ENCODE peak calls at places on chromosomes 2 and 18, in nine cellular contexts. One of them, this sample, is unnamed.

GRCh38 chr2:38492042-38492615 is 110.6 kb downstream of the HNRNPLL start:
- DNase-seq in cardiac fibroblast: no peak
- DNase-seq in DND-41: no peak
- DNase-seq in IMR-90: no peak
- DNase-seq in A549: no peak
- DNase-seq in Calu3: no peak
- DNase-seq in GM10248: no peak
- DNase-seq in AG04450: no peak
- DNase-seq in AG10803: no peak
- DNase-seq in this sample: no peak

GRCh38 chr2:65053199-65053598 is 3.0 kb upstream of the CEP68 start:
- DNase-seq in IMR-90: no peak
- DNase-seq in AG10803: no peak
- DNase-seq in Calu3: no peak
- DNase-seq in cardiac fibroblast: no peak
- DNase-seq in A549: no peak
- DNase-seq in AG04450: no peak
- DNase-seq in DND-41: peak
- DNase-seq in GM10248: peak
- DNase-seq in this sample: no peak

GRCh38 chr2:2294183-2294675 is 36.8 kb downstream of the MYT1L start:
- DNase-seq in DND-41: no peak
- DNase-seq in AG04450: no peak
- DNase-seq in A549: no peak
- DNase-seq in AG10803: peak
- DNase-seq in Calu3: no peak
- DNase-seq in cardiac fibroblast: no peak
- DNase-seq in IMR-90: no peak
- DNase-seq in GM10248: no peak
- DNase-seq in this sample: no peak

GRCh38 chr18:49139726-49140125 is 189.0 kb upstream of the SMAD7 start:
- DNase-seq in A549: no peak
- DNase-seq in DND-41: no peak
- DNase-seq in GM10248: no peak
- DNase-seq in IMR-90: no peak
- DNase-seq in cardiac fibroblast: no peak
- DNase-seq in Calu3: no peak
- DNase-seq in AG10803: no peak
- DNase-seq in AG04450: no peak
- DNase-seq in this sample: no peak

GRCh38 chr2:1607971-1608688 is 136.2 kb downstream of the PXDN start:
- DNase-seq in cardiac fibroblast: peak
- DNase-seq in GM10248: no peak
- DNase-seq in Calu3: no peak
- DNase-seq in IMR-90: peak
- DNase-seq in DND-41: no peak
- DNase-seq in A549: no peak
- DNase-seq in AG10803: no peak
- DNase-seq in AG04450: no peak
- DNase-seq in this sample: no peak

GRCh38 chr2:237858294-237859081 is 935 bp upstream of the RAMP1 start:
- DNase-seq in GM10248: peak
- DNase-seq in AG04450: peak
- DNase-seq in DND-41: peak
- DNase-seq in A549: peak
- DNase-seq in AG10803: peak
- DNase-seq in IMR-90: peak
- DNase-seq in Calu3: peak
- DNase-seq in cardiac fibroblast: peak
- DNase-seq in this sample: peak

GRCh38 chr2:223297788-223298187 is 245.8 kb downstream of the KCNE4 start:
- DNase-seq in DND-41: no peak
- DNase-seq in GM10248: no peak
- DNase-seq in cardiac fibroblast: no peak
- DNase-seq in A549: no peak
- DNase-seq in AG10803: peak
- DNase-seq in IMR-90: no peak
- DNase-seq in AG04450: no peak
- DNase-seq in Calu3: no peak
- DNase-seq in this sample: no peak

GRCh38 chr2:37775908-37776250 is 104.4 kb upstream of the CDC42EP3 start:
- DNase-seq in DND-41: no peak
- DNase-seq in GM10248: no peak
- DNase-seq in Calu3: no peak
- DNase-seq in A549: no peak
- DNase-seq in AG04450: no peak
- DNase-seq in IMR-90: peak
- DNase-seq in AG10803: peak
- DNase-seq in cardiac fibroblast: peak
- DNase-seq in this sample: no peak

GRCh38 chr2:224819075-224819474 is 102.9 kb upstream of the CCDC195 start:
- DNase-seq in cardiac fibroblast: no peak
- DNase-seq in AG04450: no peak
- DNase-seq in Calu3: no peak
- DNase-seq in AG10803: no peak
- DNase-seq in DND-41: no peak
- DNase-seq in A549: no peak
- DNase-seq in IMR-90: peak
- DNase-seq in GM10248: no peak
- DNase-seq in this sample: no peak

GRCh38 chr2:102268529-102269524 is 42.5 kb upstream of the IL1RL1 start:
- DNase-seq in DND-41: no peak
- DNase-seq in IMR-90: peak
- DNase-seq in AG04450: peak
- DNase-seq in Calu3: no peak
- DNase-seq in cardiac fibroblast: peak
- DNase-seq in AG10803: peak
- DNase-seq in GM10248: no peak
- DNase-seq in A549: no peak
- DNase-seq in this sample: no peak

GRCh38 chr2:232854082-232854481 is 16.0 kb upstream of the SNORC start:
- DNase-seq in Calu3: peak
- DNase-seq in IMR-90: peak
- DNase-seq in cardiac fibroblast: peak
- DNase-seq in AG04450: peak
- DNase-seq in AG10803: peak
- DNase-seq in A549: no peak
- DNase-seq in GM10248: no peak
- DNase-seq in DND-41: no peak
- DNase-seq in this sample: no peak

GRCh38 chr2:33133436-33133835 is 186.7 kb downstream of the LTBP1 start:
- DNase-seq in IMR-90: peak
- DNase-seq in A549: no peak
- DNase-seq in AG04450: no peak
- DNase-seq in GM10248: no peak
- DNase-seq in cardiac fibroblast: no peak
- DNase-seq in DND-41: no peak
- DNase-seq in Calu3: no peak
- DNase-seq in AG10803: no peak
- DNase-seq in this sample: no peak

GRCh38 chr2:3785220-3785889 is 82.0 kb downstream of the DCDC2C start:
- DNase-seq in cardiac fibroblast: peak
- DNase-seq in AG10803: no peak
- DNase-seq in DND-41: no peak
- DNase-seq in Calu3: no peak
- DNase-seq in IMR-90: peak
- DNase-seq in AG04450: no peak
- DNase-seq in GM10248: no peak
- DNase-seq in A549: no peak
- DNase-seq in this sample: no peak

GRCh38 chr18:49970288-49970687 is 157.0 kb upstream of the ACAA2 start:
- DNase-seq in DND-41: no peak
- DNase-seq in Calu3: no peak
- DNase-seq in GM10248: peak
- DNase-seq in cardiac fibroblast: no peak
- DNase-seq in A549: no peak
- DNase-seq in AG10803: no peak
- DNase-seq in AG04450: no peak
- DNase-seq in IMR-90: no peak
- DNase-seq in this sample: no peak

GRCh38 chr2:121030523-121030922 is 254.5 kb downstream of the TFCP2L1 start:
- DNase-seq in GM10248: no peak
- DNase-seq in AG04450: no peak
- DNase-seq in A549: no peak
- DNase-seq in Calu3: no peak
- DNase-seq in IMR-90: no peak
- DNase-seq in DND-41: no peak
- DNase-seq in AG10803: no peak
- DNase-seq in cardiac fibroblast: no peak
- DNase-seq in this sample: no peak

GRCh38 chr2:227191367-227191766 is 26.9 kb downstream of the COL4A3 start:
- DNase-seq in A549: peak
- DNase-seq in DND-41: no peak
- DNase-seq in Calu3: no peak
- DNase-seq in cardiac fibroblast: peak
- DNase-seq in IMR-90: peak
- DNase-seq in GM10248: no peak
- DNase-seq in AG10803: peak
- DNase-seq in AG04450: no peak
- DNase-seq in this sample: no peak

GRCh38 chr2:24052951-24053350 is 3.4 kb downstream of the FKBP1B start:
- DNase-seq in cardiac fibroblast: no peak
- DNase-seq in Calu3: no peak
- DNase-seq in GM10248: no peak
- DNase-seq in DND-41: no peak
- DNase-seq in AG04450: no peak
- DNase-seq in AG10803: no peak
- DNase-seq in A549: no peak
- DNase-seq in IMR-90: no peak
- DNase-seq in this sample: no peak

GRCh38 chr2:168734199-168734746 is 68.2 kb upstream of the NOSTRIN start:
- DNase-seq in AG10803: no peak
- DNase-seq in cardiac fibroblast: no peak
- DNase-seq in AG04450: no peak
- DNase-seq in Calu3: no peak
- DNase-seq in GM10248: no peak
- DNase-seq in IMR-90: no peak
- DNase-seq in A549: no peak
- DNase-seq in DND-41: no peak
- DNase-seq in this sample: no peak
- TF ChIP-seq CTCF in AG10803: no peak
- TF ChIP-seq CTCF in cardiac fibroblast: no peak
- TF ChIP-seq CTCF in AG04450: no peak
- TF ChIP-seq CTCF in Calu3: no peak
- TF ChIP-seq CTCF in GM10248: no peak
- TF ChIP-seq CTCF in IMR-90: no peak
- TF ChIP-seq CTCF in A549: no peak
- TF ChIP-seq CTCF in DND-41: no peak
- TF ChIP-seq CTCF in this sample: no peak

DNA sequence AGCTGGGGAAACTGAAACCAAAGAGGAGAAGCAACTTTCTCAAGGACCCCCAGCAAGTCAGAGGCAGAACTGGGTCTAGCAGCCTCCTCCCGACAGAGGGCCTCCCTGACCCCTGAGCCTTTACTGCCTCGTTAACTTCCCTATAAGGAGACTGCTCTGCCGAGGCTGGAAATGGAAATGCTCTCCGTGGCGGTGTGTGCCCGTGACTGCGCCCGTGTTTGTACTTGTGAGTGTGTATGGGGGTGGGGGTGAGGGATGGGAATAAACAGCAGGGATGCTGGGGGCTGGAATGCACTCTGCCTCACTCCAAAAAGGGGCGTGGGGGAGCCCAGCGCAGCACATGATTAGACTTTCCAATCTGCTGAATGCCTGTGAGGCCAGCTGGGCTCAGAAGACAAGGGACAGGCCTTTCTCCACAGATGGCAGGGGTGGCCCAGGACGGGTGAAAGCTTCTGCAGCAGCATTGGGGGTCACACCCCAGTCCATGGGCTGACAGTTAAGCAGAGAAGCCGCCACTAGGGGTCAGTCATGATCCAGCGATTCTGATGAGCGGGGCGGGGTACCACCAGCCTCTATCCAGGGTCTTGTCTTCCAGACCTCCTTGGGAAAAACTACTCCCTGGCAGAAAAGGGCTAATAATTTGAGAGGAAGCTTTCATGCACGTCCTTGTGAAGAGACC is 26.8 kb downstream of the MPHOSPH10 start:
- DNase-seq in A549: peak
- DNase-seq in IMR-90: peak
- DNase-seq in GM10248: peak
- DNase-seq in cardiac fibroblast: peak
- DNase-seq in AG10803: peak
- DNase-seq in Calu3: peak
- DNase-seq in AG04450: no peak
- DNase-seq in DND-41: peak
- DNase-seq in this sample: peak
- TF ChIP-seq CTCF in A549: peak
- TF ChIP-seq CTCF in IMR-90: peak
- TF ChIP-seq CTCF in GM10248: peak
- TF ChIP-seq CTCF in cardiac fibroblast: peak
- TF ChIP-seq CTCF in AG10803: peak
- TF ChIP-seq CTCF in Calu3: peak
- TF ChIP-seq CTCF in AG04450: peak
- TF ChIP-seq CTCF in DND-41: peak
- TF ChIP-seq CTCF in this sample: peak

GRCh38 chr2:99615247-99615771 is 125.5 kb upstream of the REV1 start:
- DNase-seq in AG10803: no peak
- DNase-seq in AG04450: no peak
- DNase-seq in GM10248: no peak
- DNase-seq in IMR-90: no peak
- DNase-seq in cardiac fibroblast: no peak
- DNase-seq in A549: no peak
- DNase-seq in Calu3: peak
- DNase-seq in DND-41: no peak
- DNase-seq in this sample: no peak
- TF ChIP-seq CTCF in AG10803: peak
- TF ChIP-seq CTCF in AG04450: no peak
- TF ChIP-seq CTCF in GM10248: peak
- TF ChIP-seq CTCF in IMR-90: peak
- TF ChIP-seq CTCF in cardiac fibroblast: no peak
- TF ChIP-seq CTCF in A549: no peak
- TF ChIP-seq CTCF in Calu3: no peak
- TF ChIP-seq CTCF in DND-41: peak
- TF ChIP-seq CTCF in this sample: peak

DNA sequence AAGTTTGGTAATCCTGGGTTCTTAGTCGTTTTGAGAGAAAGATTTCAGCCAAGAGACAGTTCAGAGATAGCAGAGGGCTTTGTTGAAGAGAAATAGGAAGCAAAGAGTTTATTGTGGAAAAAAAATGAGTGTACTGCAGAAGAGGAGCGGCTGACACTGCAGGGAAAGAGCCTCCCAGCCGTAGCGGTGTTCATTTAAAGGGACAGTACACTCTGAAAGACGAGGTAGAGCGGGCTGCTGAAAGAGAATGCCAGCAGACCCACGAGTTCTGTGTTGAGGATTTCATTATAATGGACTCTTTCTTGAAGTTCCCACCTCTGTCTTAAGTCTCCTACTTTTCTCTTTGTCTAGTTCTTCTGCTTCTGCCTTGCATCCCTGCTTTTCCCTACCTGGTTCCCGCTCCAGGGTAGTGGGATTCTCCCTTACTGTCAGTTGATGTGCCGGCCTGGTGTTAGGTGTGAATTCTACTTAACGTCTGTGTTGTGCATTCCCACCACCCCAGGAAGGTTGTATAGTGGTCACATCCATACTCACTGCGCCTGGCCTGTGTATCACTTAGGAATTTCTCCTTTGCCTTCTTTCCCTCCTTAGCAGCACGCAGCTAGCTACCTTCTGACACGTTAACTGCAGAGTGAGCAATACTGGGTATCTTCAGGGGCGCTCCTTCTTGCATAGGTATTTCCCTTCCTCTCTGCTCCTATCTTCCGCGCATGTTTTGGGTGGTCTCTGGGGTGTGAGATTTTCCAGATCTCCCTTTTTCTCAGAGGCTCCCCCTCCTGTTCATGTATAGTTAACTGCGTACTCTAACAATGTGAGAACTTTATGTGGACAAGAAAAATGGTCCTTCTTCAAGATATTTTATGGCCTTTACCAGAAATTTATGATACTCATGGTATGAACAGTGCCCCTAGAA is 164.5 kb downstream of the PTH2R start:
- DNase-seq in GM10248: no peak
- DNase-seq in DND-41: no peak
- DNase-seq in Calu3: no peak
- DNase-seq in IMR-90: no peak
- DNase-seq in AG10803: no peak
- DNase-seq in A549: peak
- DNase-seq in AG04450: no peak
- DNase-seq in cardiac fibroblast: no peak
- DNase-seq in this sample: no peak
- TF ChIP-seq CTCF in GM10248: no peak
- TF ChIP-seq CTCF in DND-41: no peak
- TF ChIP-seq CTCF in Calu3: no peak
- TF ChIP-seq CTCF in IMR-90: no peak
- TF ChIP-seq CTCF in AG10803: no peak
- TF ChIP-seq CTCF in A549: no peak
- TF ChIP-seq CTCF in AG04450: no peak
- TF ChIP-seq CTCF in cardiac fibroblast: no peak
- TF ChIP-seq CTCF in this sample: peak

This sample was measured in Panc1.